ENCODE peak calls at places on chromosomes 6 and 20, in nine cellular contexts. One of them, this sample, is unnamed.
A peak's percentile ranks its signal among the peaks of the same experiment; 100 is the strongest.

GRCh38 chr20:44231193-44231592 is 15.9 kb upstream of the GDAP1L1 start:
- DNase-seq in AG04449: no peak
- DNase-seq in kidney tubule cell: peak; percentile 37
- DNase-seq in transverse colon: no peak
- DNase-seq in activated gamma-delta T cell treated with Interleukin-2 at 50 U/mL for 16 hours: no peak
- DNase-seq in esophagus squamous epithelium: no peak
- DNase-seq in A172: peak; percentile 55
- DNase-seq in stimulated activated CD4-positive, alpha-beta T cell treated with anti-CD3 and anti-CD28 coated beads, Interleukin-1b, Interleukin-23, amount 100 ng/mL, for 48 hours: no peak
- DNase-seq in astrocyte of the spinal cord: no peak
- DNase-seq in this sample: no peak

GRCh38 chr6:5967594-5967993 is 39.1 kb downstream of the NRN1 start:
- DNase-seq in AG04449: no peak
- DNase-seq in kidney tubule cell: peak; percentile 59
- DNase-seq in transverse colon: no peak
- DNase-seq in activated gamma-delta T cell treated with Interleukin-2 at 50 U/mL for 16 hours: no peak
- DNase-seq in esophagus squamous epithelium: no peak
- DNase-seq in A172: no peak
- DNase-seq in stimulated activated CD4-positive, alpha-beta T cell treated with anti-CD3 and anti-CD28 coated beads, Interleukin-1b, Interleukin-23, amount 100 ng/mL, for 48 hours: no peak
- DNase-seq in astrocyte of the spinal cord: no peak
- DNase-seq in this sample: no peak

GRCh38 chr6:89680150-89680549 is 41.6 kb upstream of the LYRM2 start:
- DNase-seq in AG04449: no peak
- DNase-seq in kidney tubule cell: no peak
- DNase-seq in transverse colon: no peak
- DNase-seq in activated gamma-delta T cell treated with Interleukin-2 at 50 U/mL for 16 hours: no peak
- DNase-seq in esophagus squamous epithelium: no peak
- DNase-seq in A172: no peak
- DNase-seq in stimulated activated CD4-positive, alpha-beta T cell treated with anti-CD3 and anti-CD28 coated beads, Interleukin-1b, Interleukin-23, amount 100 ng/mL, for 48 hours: no peak
- DNase-seq in astrocyte of the spinal cord: no peak
- DNase-seq in this sample: no peak

GRCh38 chr6:104896914-104897313 is 37.2 kb upstream of the HACE1 start:
- DNase-seq in AG04449: no peak
- DNase-seq in kidney tubule cell: no peak
- DNase-seq in transverse colon: no peak
- DNase-seq in activated gamma-delta T cell treated with Interleukin-2 at 50 U/mL for 16 hours: no peak
- DNase-seq in esophagus squamous epithelium: no peak
- DNase-seq in A172: no peak
- DNase-seq in stimulated activated CD4-positive, alpha-beta T cell treated with anti-CD3 and anti-CD28 coated beads, Interleukin-1b, Interleukin-23, amount 100 ng/mL, for 48 hours: no peak
- DNase-seq in astrocyte of the spinal cord: peak; percentile 6
- DNase-seq in this sample: no peak

GRCh38 chr20:20454850-20455627 is 87.1 kb downstream of the INSM1 start:
- DNase-seq in AG04449: no peak
- DNase-seq in kidney tubule cell: no peak
- DNase-seq in transverse colon: no peak
- DNase-seq in activated gamma-delta T cell treated with Interleukin-2 at 50 U/mL for 16 hours: no peak
- DNase-seq in esophagus squamous epithelium: no peak
- DNase-seq in A172: no peak
- DNase-seq in stimulated activated CD4-positive, alpha-beta T cell treated with anti-CD3 and anti-CD28 coated beads, Interleukin-1b, Interleukin-23, amount 100 ng/mL, for 48 hours: no peak
- DNase-seq in astrocyte of the spinal cord: no peak
- DNase-seq in this sample: no peak

GRCh38 chr6:25405442-25405841 is 126.3 kb downstream of the CARMIL1 start:
- DNase-seq in AG04449: no peak
- DNase-seq in kidney tubule cell: no peak
- DNase-seq in transverse colon: no peak
- DNase-seq in activated gamma-delta T cell treated with Interleukin-2 at 50 U/mL for 16 hours: no peak
- DNase-seq in esophagus squamous epithelium: no peak
- DNase-seq in A172: no peak
- DNase-seq in stimulated activated CD4-positive, alpha-beta T cell treated with anti-CD3 and anti-CD28 coated beads, Interleukin-1b, Interleukin-23, amount 100 ng/mL, for 48 hours: no peak
- DNase-seq in astrocyte of the spinal cord: no peak
- DNase-seq in this sample: no peak

GRCh38 chr6:39166918-39167301 is 51.9 kb upstream of the SAYSD1 start:
- DNase-seq in AG04449: no peak
- DNase-seq in kidney tubule cell: no peak
- DNase-seq in transverse colon: no peak
- DNase-seq in activated gamma-delta T cell treated with Interleukin-2 at 50 U/mL for 16 hours: no peak
- DNase-seq in esophagus squamous epithelium: no peak
- DNase-seq in A172: no peak
- DNase-seq in stimulated activated CD4-positive, alpha-beta T cell treated with anti-CD3 and anti-CD28 coated beads, Interleukin-1b, Interleukin-23, amount 100 ng/mL, for 48 hours: no peak
- DNase-seq in astrocyte of the spinal cord: no peak
- DNase-seq in this sample: no peak

GRCh38 chr6:2951723-2952122 is 19.6 kb downstream of the SERPINB6 start:
- DNase-seq in AG04449: no peak
- DNase-seq in kidney tubule cell: peak; percentile 14
- DNase-seq in transverse colon: no peak
- DNase-seq in activated gamma-delta T cell treated with Interleukin-2 at 50 U/mL for 16 hours: no peak
- DNase-seq in esophagus squamous epithelium: no peak
- DNase-seq in A172: no peak
- DNase-seq in stimulated activated CD4-positive, alpha-beta T cell treated with anti-CD3 and anti-CD28 coated beads, Interleukin-1b, Interleukin-23, amount 100 ng/mL, for 48 hours: no peak
- DNase-seq in astrocyte of the spinal cord: no peak
- DNase-seq in this sample: no peak

GRCh38 chr6:1890071-1890470 is 280.4 kb downstream of the FOXC1 start:
- DNase-seq in AG04449: no peak
- DNase-seq in kidney tubule cell: peak; percentile 14
- DNase-seq in transverse colon: no peak
- DNase-seq in activated gamma-delta T cell treated with Interleukin-2 at 50 U/mL for 16 hours: no peak
- DNase-seq in esophagus squamous epithelium: no peak
- DNase-seq in A172: peak; percentile 26
- DNase-seq in stimulated activated CD4-positive, alpha-beta T cell treated with anti-CD3 and anti-CD28 coated beads, Interleukin-1b, Interleukin-23, amount 100 ng/mL, for 48 hours: no peak
- DNase-seq in astrocyte of the spinal cord: no peak
- DNase-seq in this sample: peak; percentile 9

GRCh38 chr6:43951756-43952675 is 175.2 kb downstream of the MRPL14 start:
- DNase-seq in AG04449: no peak
- DNase-seq in kidney tubule cell: no peak
- DNase-seq in transverse colon: no peak
- DNase-seq in activated gamma-delta T cell treated with Interleukin-2 at 50 U/mL for 16 hours: no peak
- DNase-seq in esophagus squamous epithelium: no peak
- DNase-seq in A172: no peak
- DNase-seq in stimulated activated CD4-positive, alpha-beta T cell treated with anti-CD3 and anti-CD28 coated beads, Interleukin-1b, Interleukin-23, amount 100 ng/mL, for 48 hours: no peak
- DNase-seq in astrocyte of the spinal cord: no peak
- DNase-seq in this sample: no peak

GRCh38 chr20:7792131-7792869 is 148.0 kb downstream of the HAO1 start:
- DNase-seq in AG04449: no peak
- DNase-seq in kidney tubule cell: peak; percentile 22
- DNase-seq in transverse colon: no peak
- DNase-seq in activated gamma-delta T cell treated with Interleukin-2 at 50 U/mL for 16 hours: no peak
- DNase-seq in esophagus squamous epithelium: no peak
- DNase-seq in A172: no peak
- DNase-seq in stimulated activated CD4-positive, alpha-beta T cell treated with anti-CD3 and anti-CD28 coated beads, Interleukin-1b, Interleukin-23, amount 100 ng/mL, for 48 hours: no peak
- DNase-seq in astrocyte of the spinal cord: peak; percentile 37
- DNase-seq in this sample: no peak

This sample was measured in activated CD4-positive, alpha-beta memory T cell treated with anti-CD3 and anti-CD28 coated beads for 36 hours.